ENCODE peak calls at places on chromosomes 3 and 15, in seven cellular contexts. One of them, this sample, is unnamed. For H3K36me3, the result is how much of the 10 kb centered on the place peaks cover.

GRCh38 chr3:94360982-94361381 is 298.1 kb downstream of the NSUN3 start:
- DNase-seq in CD8-positive, alpha-beta T cell: no peak
- DNase-seq in CD8-positive, alpha-beta memory T cell: no peak
- DNase-seq in cardiac muscle cell: no peak
- DNase-seq in colonic mucosa: peak
- DNase-seq in adipocyte: no peak
- DNase-seq in sigmoid colon: peak
- DNase-seq in this sample: no peak

GRCh38 chr3:151445283-151446001 is 15.4 kb downstream of the IGSF10 start:
- DNase-seq in cardiac muscle cell: no peak
- DNase-seq in CD8-positive, alpha-beta T cell: no peak
- DNase-seq in colonic mucosa: no peak
- DNase-seq in sigmoid colon: no peak
- DNase-seq in CD8-positive, alpha-beta memory T cell: no peak
- DNase-seq in adipocyte: peak
- DNase-seq in this sample: no peak

GRCh38 chr3:56681963-56682457 is 1.1 kb downstream of the TASOR start:
- DNase-seq in CD8-positive, alpha-beta memory T cell: no peak
- DNase-seq in sigmoid colon: no peak
- DNase-seq in cardiac muscle cell: no peak
- DNase-seq in colonic mucosa: no peak
- DNase-seq in adipocyte: no peak
- DNase-seq in CD8-positive, alpha-beta T cell: no peak
- DNase-seq in this sample: no peak

GRCh38 chr3:171257251-171258179 is 202.7 kb downstream of the TNIK start:
- DNase-seq in CD8-positive, alpha-beta memory T cell: no peak
- DNase-seq in cardiac muscle cell: peak
- DNase-seq in CD8-positive, alpha-beta T cell: no peak
- DNase-seq in sigmoid colon: no peak
- DNase-seq in adipocyte: peak
- DNase-seq in colonic mucosa: no peak
- DNase-seq in this sample: no peak

GRCh38 chr3:18098960-18099587 is 326.1 kb downstream of the SATB1 start:
- DNase-seq in sigmoid colon: no peak
- DNase-seq in cardiac muscle cell: no peak
- DNase-seq in colonic mucosa: no peak
- DNase-seq in CD8-positive, alpha-beta T cell: no peak
- DNase-seq in CD8-positive, alpha-beta memory T cell: no peak
- DNase-seq in adipocyte: peak
- DNase-seq in this sample: no peak

GRCh38 chr15:45434168-45434567 is 55.8 kb upstream of the GATM start:
- DNase-seq in sigmoid colon: no peak
- DNase-seq in CD8-positive, alpha-beta memory T cell: no peak
- DNase-seq in cardiac muscle cell: no peak
- DNase-seq in colonic mucosa: no peak
- DNase-seq in CD8-positive, alpha-beta T cell: no peak
- DNase-seq in adipocyte: no peak
- DNase-seq in this sample: no peak

GRCh38 chr15:51030649-51031316 is 63.9 kb downstream of the TNFAIP8L3 start:
- DNase-seq in cardiac muscle cell: no peak
- DNase-seq in CD8-positive, alpha-beta T cell: no peak
- DNase-seq in colonic mucosa: no peak
- DNase-seq in CD8-positive, alpha-beta memory T cell: no peak
- DNase-seq in adipocyte: peak
- DNase-seq in sigmoid colon: no peak
- DNase-seq in this sample: no peak

GRCh38 chr15:67548862-67549651 is 6.6 kb downstream of the MAP2K5 start:
- DNase-seq in sigmoid colon: peak
- DNase-seq in colonic mucosa: peak
- DNase-seq in CD8-positive, alpha-beta T cell: no peak
- DNase-seq in cardiac muscle cell: peak
- DNase-seq in CD8-positive, alpha-beta memory T cell: no peak
- DNase-seq in adipocyte: peak
- DNase-seq in this sample: no peak

GRCh38 chr15:82891025-82891390 is 61.5 kb downstream of the HOMER2 start:
- DNase-seq in CD8-positive, alpha-beta memory T cell: no peak
- DNase-seq in adipocyte: no peak
- DNase-seq in CD8-positive, alpha-beta T cell: no peak
- DNase-seq in colonic mucosa: no peak
- DNase-seq in sigmoid colon: no peak
- DNase-seq in cardiac muscle cell: no peak
- DNase-seq in this sample: no peak

GRCh38 chr15:101258238-101259144 is 6.6 kb upstream of the CHSY1 start:
- DNase-seq in CD8-positive, alpha-beta memory T cell: peak
- DNase-seq in cardiac muscle cell: peak
- DNase-seq in sigmoid colon: peak
- DNase-seq in CD8-positive, alpha-beta T cell: no peak
- DNase-seq in adipocyte: peak
- DNase-seq in colonic mucosa: peak
- DNase-seq in this sample: no peak

GRCh38 chr15:90234519-90234988 is 545 bp downstream of the GDPGP1 start:
- DNase-seq in CD8-positive, alpha-beta T cell: no peak
- DNase-seq in sigmoid colon: no peak
- DNase-seq in cardiac muscle cell: no peak
- DNase-seq in colonic mucosa: no peak
- DNase-seq in adipocyte: peak
- DNase-seq in CD8-positive, alpha-beta memory T cell: no peak
- DNase-seq in this sample: no peak

GRCh38 chr3:141466633-141467169 is 20.1 kb upstream of the RASA2 start:
- DNase-seq in CD8-positive, alpha-beta T cell: no peak
- DNase-seq in cardiac muscle cell: no peak
- DNase-seq in adipocyte: no peak
- DNase-seq in colonic mucosa: no peak
- DNase-seq in sigmoid colon: no peak
- DNase-seq in CD8-positive, alpha-beta memory T cell: no peak
- DNase-seq in this sample: no peak

GRCh38 chr15:82768414-82769081 is 37.3 kb downstream of the FSD2 start:
- DNase-seq in adipocyte: peak
- DNase-seq in sigmoid colon: no peak
- DNase-seq in colonic mucosa: no peak
- DNase-seq in CD8-positive, alpha-beta T cell: no peak
- DNase-seq in CD8-positive, alpha-beta memory T cell: no peak
- DNase-seq in cardiac muscle cell: no peak
- DNase-seq in this sample: no peak

GRCh38 chr15:40367038-40367672 is 9.1 kb downstream of the DISP2 start:
- DNase-seq in adipocyte: no peak
- DNase-seq in cardiac muscle cell: no peak
- DNase-seq in colonic mucosa: no peak
- DNase-seq in sigmoid colon: peak
- DNase-seq in CD8-positive, alpha-beta memory T cell: no peak
- DNase-seq in CD8-positive, alpha-beta T cell: no peak
- DNase-seq in this sample: no peak

GRCh38 chr3:1262246-1262645 is 169.4 kb downstream of the CNTN6 start:
- DNase-seq in cardiac muscle cell: no peak
- DNase-seq in sigmoid colon: no peak
- DNase-seq in CD8-positive, alpha-beta T cell: no peak
- DNase-seq in colonic mucosa: no peak
- DNase-seq in CD8-positive, alpha-beta memory T cell: no peak
- DNase-seq in adipocyte: no peak
- DNase-seq in this sample: no peak

GRCh38 chr15:76964157-76964556 is 30.8 kb upstream of the PSTPIP1 start:
- DNase-seq in cardiac muscle cell: no peak
- DNase-seq in CD8-positive, alpha-beta memory T cell: no peak
- DNase-seq in adipocyte: no peak
- DNase-seq in colonic mucosa: no peak
- DNase-seq in CD8-positive, alpha-beta T cell: no peak
- DNase-seq in sigmoid colon: no peak
- DNase-seq in this sample: no peak
- H3K4me3 ChIP-seq in cardiac muscle cell: no peak
- H3K4me3 ChIP-seq in CD8-positive, alpha-beta memory T cell: no peak
- H3K4me3 ChIP-seq in adipocyte: no peak
- H3K4me3 ChIP-seq in colonic mucosa: no peak
- H3K4me3 ChIP-seq in CD8-positive, alpha-beta T cell: no peak
- H3K4me3 ChIP-seq in sigmoid colon: no peak
- H3K4me3 ChIP-seq in this sample: no peak

GRCh38 chr3:12833226-12834161 is 7.9 kb downstream of the RPL32 start:
- DNase-seq in sigmoid colon: no peak
- DNase-seq in CD8-positive, alpha-beta T cell: no peak
- DNase-seq in cardiac muscle cell: no peak
- DNase-seq in colonic mucosa: no peak
- DNase-seq in CD8-positive, alpha-beta memory T cell: no peak
- DNase-seq in adipocyte: no peak
- DNase-seq in this sample: no peak
- H3K36me3 ChIP-seq in sigmoid colon: half or more
- H3K36me3 ChIP-seq in CD8-positive, alpha-beta T cell: half or more
- H3K36me3 ChIP-seq in cardiac muscle cell: half or more
- H3K36me3 ChIP-seq in colonic mucosa: under half
- H3K36me3 ChIP-seq in CD8-positive, alpha-beta memory T cell: under half
- H3K36me3 ChIP-seq in adipocyte: half or more
- H3K36me3 ChIP-seq in this sample: half or more

GRCh38 chr3:31479431-31479830 is 53.3 kb upstream of the STT3B start:
- DNase-seq in adipocyte: no peak
- DNase-seq in CD8-positive, alpha-beta T cell: no peak
- DNase-seq in sigmoid colon: no peak
- DNase-seq in cardiac muscle cell: no peak
- DNase-seq in CD8-positive, alpha-beta memory T cell: no peak
- DNase-seq in colonic mucosa: no peak
- DNase-seq in this sample: no peak
- H3K4me3 ChIP-seq in adipocyte: no peak
- H3K4me3 ChIP-seq in CD8-positive, alpha-beta T cell: no peak
- H3K4me3 ChIP-seq in sigmoid colon: no peak
- H3K4me3 ChIP-seq in cardiac muscle cell: no peak
- H3K4me3 ChIP-seq in CD8-positive, alpha-beta memory T cell: no peak
- H3K4me3 ChIP-seq in colonic mucosa: no peak
- H3K4me3 ChIP-seq in this sample: no peak

GRCh38 chr3:13629644-13630043 is 80.7 kb downstream of the FBLN2 start:
- DNase-seq in cardiac muscle cell: no peak
- DNase-seq in sigmoid colon: no peak
- DNase-seq in colonic mucosa: no peak
- DNase-seq in CD8-positive, alpha-beta T cell: no peak
- DNase-seq in adipocyte: no peak
- DNase-seq in CD8-positive, alpha-beta memory T cell: no peak
- DNase-seq in this sample: no peak

GRCh38 chr3:13627681-13628080 is 78.8 kb downstream of the FBLN2 start:
- DNase-seq in cardiac muscle cell: no peak
- DNase-seq in CD8-positive, alpha-beta memory T cell: no peak
- DNase-seq in sigmoid colon: no peak
- DNase-seq in CD8-positive, alpha-beta T cell: no peak
- DNase-seq in adipocyte: no peak
- DNase-seq in colonic mucosa: no peak
- DNase-seq in this sample: no peak

GRCh38 chr3:13628432-13628831 is 79.5 kb downstream of the FBLN2 start:
- DNase-seq in cardiac muscle cell: no peak
- DNase-seq in CD8-positive, alpha-beta T cell: no peak
- DNase-seq in CD8-positive, alpha-beta memory T cell: no peak
- DNase-seq in colonic mucosa: no peak
- DNase-seq in sigmoid colon: no peak
- DNase-seq in adipocyte: no peak
- DNase-seq in this sample: no peak

GRCh38 chr3:13626915-13627460 is 78.1 kb downstream of the FBLN2 start:
- DNase-seq in CD8-positive, alpha-beta memory T cell: no peak
- DNase-seq in colonic mucosa: no peak
- DNase-seq in cardiac muscle cell: no peak
- DNase-seq in CD8-positive, alpha-beta T cell: no peak
- DNase-seq in adipocyte: no peak
- DNase-seq in sigmoid colon: no peak
- DNase-seq in this sample: peak

GRCh38 chr3:13628841-13629551 is 80.1 kb downstream of the FBLN2 start:
- DNase-seq in colonic mucosa: no peak
- DNase-seq in CD8-positive, alpha-beta T cell: no peak
- DNase-seq in sigmoid colon: no peak
- DNase-seq in adipocyte: no peak
- DNase-seq in CD8-positive, alpha-beta memory T cell: no peak
- DNase-seq in cardiac muscle cell: no peak
- DNase-seq in this sample: no peak
- H3K36me3 ChIP-seq in colonic mucosa: under half
- H3K36me3 ChIP-seq in CD8-positive, alpha-beta T cell: under half
- H3K36me3 ChIP-seq in sigmoid colon: under half
- H3K36me3 ChIP-seq in adipocyte: half or more
- H3K36me3 ChIP-seq in CD8-positive, alpha-beta memory T cell: under half
- H3K36me3 ChIP-seq in cardiac muscle cell: under half
- H3K36me3 ChIP-seq in this sample: under half

DNA sequence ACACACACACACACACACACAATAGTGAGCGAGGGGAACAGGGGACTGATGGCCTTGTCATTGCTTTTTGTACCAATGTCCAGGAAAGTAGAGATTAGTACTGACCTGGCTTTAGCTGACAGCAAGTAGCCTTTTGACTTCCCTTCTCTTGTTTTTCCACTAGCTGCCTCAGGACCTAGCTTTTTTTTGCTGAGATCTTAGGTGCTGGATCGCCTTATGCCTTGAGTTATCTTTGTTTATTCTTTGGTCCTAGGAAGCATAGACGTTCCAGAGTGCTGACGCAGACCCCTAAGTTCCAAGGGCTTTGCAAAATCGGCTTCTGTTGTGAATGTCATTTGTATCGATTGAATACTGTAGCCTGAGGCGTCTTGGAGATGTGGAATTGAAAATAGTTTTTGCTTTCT is at the start of gene UTS2B:
- DNase-seq in CD8-positive, alpha-beta memory T cell: no peak
- DNase-seq in CD8-positive, alpha-beta T cell: no peak
- DNase-seq in sigmoid colon: no peak
- DNase-seq in adipocyte: peak
- DNase-seq in cardiac muscle cell: no peak
- DNase-seq in colonic mucosa: no peak
- DNase-seq in this sample: no peak
- H3K4me3 ChIP-seq in CD8-positive, alpha-beta memory T cell: peak
- H3K4me3 ChIP-seq in CD8-positive, alpha-beta T cell: no peak
- H3K4me3 ChIP-seq in sigmoid colon: peak
- H3K4me3 ChIP-seq in adipocyte: peak
- H3K4me3 ChIP-seq in cardiac muscle cell: peak
- H3K4me3 ChIP-seq in colonic mucosa: peak
- H3K4me3 ChIP-seq in this sample: peak

GRCh38 chr15:58058068-58058467 is 7.4 kb downstream of the ALDH1A2 start:
- DNase-seq in colonic mucosa: no peak
- DNase-seq in CD8-positive, alpha-beta T cell: no peak
- DNase-seq in cardiac muscle cell: no peak
- DNase-seq in CD8-positive, alpha-beta memory T cell: no peak
- DNase-seq in adipocyte: no peak
- DNase-seq in sigmoid colon: no peak
- DNase-seq in this sample: no peak
- H3K36me3 ChIP-seq in colonic mucosa: under half
- H3K36me3 ChIP-seq in CD8-positive, alpha-beta T cell: under half
- H3K36me3 ChIP-seq in cardiac muscle cell: under half
- H3K36me3 ChIP-seq in CD8-positive, alpha-beta memory T cell: under half
- H3K36me3 ChIP-seq in adipocyte: under half
- H3K36me3 ChIP-seq in sigmoid colon: under half
- H3K36me3 ChIP-seq in this sample: under half

DNA sequence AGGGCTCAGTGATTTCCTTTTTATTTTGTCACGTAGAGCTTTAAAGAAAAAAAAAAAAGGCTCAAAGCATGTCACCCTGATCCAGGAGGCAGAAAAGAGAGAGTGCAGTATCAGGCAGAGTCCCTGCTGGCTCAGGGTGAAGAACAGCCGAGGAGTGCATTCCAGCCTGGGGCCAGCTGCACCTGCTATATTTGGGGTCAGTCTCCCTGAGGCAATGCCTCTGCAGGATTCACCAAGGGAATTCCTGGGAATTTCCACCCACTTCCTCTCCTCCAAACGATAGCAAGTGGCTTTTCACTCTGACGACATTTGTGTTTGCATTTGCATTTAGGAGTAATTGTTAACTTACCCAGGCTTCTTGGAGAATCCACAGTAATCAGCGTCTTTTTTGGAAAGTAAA is 202.9 kb upstream of the CTNNB1 start:
- DNase-seq in colonic mucosa: no peak
- DNase-seq in sigmoid colon: no peak
- DNase-seq in CD8-positive, alpha-beta memory T cell: no peak
- DNase-seq in cardiac muscle cell: peak
- DNase-seq in adipocyte: no peak
- DNase-seq in CD8-positive, alpha-beta T cell: no peak
- DNase-seq in this sample: no peak
- H3K4me3 ChIP-seq in colonic mucosa: no peak
- H3K4me3 ChIP-seq in sigmoid colon: no peak
- H3K4me3 ChIP-seq in CD8-positive, alpha-beta memory T cell: no peak
- H3K4me3 ChIP-seq in cardiac muscle cell: no peak
- H3K4me3 ChIP-seq in adipocyte: no peak
- H3K4me3 ChIP-seq in CD8-positive, alpha-beta T cell: no peak
- H3K4me3 ChIP-seq in this sample: no peak

GRCh38 chr3:11327619-11328018 is 55.4 kb downstream of the ATG7 start:
- DNase-seq in colonic mucosa: no peak
- DNase-seq in sigmoid colon: no peak
- DNase-seq in cardiac muscle cell: no peak
- DNase-seq in CD8-positive, alpha-beta T cell: no peak
- DNase-seq in adipocyte: no peak
- DNase-seq in CD8-positive, alpha-beta memory T cell: no peak
- DNase-seq in this sample: no peak
- H3K36me3 ChIP-seq in colonic mucosa: under half
- H3K36me3 ChIP-seq in sigmoid colon: under half
- H3K36me3 ChIP-seq in cardiac muscle cell: under half
- H3K36me3 ChIP-seq in CD8-positive, alpha-beta T cell: under half
- H3K36me3 ChIP-seq in adipocyte: under half
- H3K36me3 ChIP-seq in CD8-positive, alpha-beta memory T cell: under half
- H3K36me3 ChIP-seq in this sample: half or more

This sample was measured in lower lobe of right lung.